ENCODE peak calls at places on chromosomes 12 and 14, in nine cellular contexts. One of them, this sample, is unnamed.

GRCh38 chr12:114656906-114657596 is 26.9 kb downstream of the TBX3 start:
- DNase-seq in tibial artery: no peak
- DNase-seq in Panc1: no peak
- DNase-seq in cardiac fibroblast: no peak
- DNase-seq in neural crest cell: no peak
- DNase-seq in H1: peak; percentile 47
- DNase-seq in fibroblast of lung: no peak
- DNase-seq in foreskin fibroblast: no peak
- DNase-seq in GM13977: no peak
- DNase-seq in this sample: no peak

GRCh38 chr14:94439453-94440057 is 13.0 kb downstream of the SERPINA11 start:
- DNase-seq in tibial artery: no peak
- DNase-seq in Panc1: no peak
- DNase-seq in cardiac fibroblast: no peak
- DNase-seq in neural crest cell: no peak
- DNase-seq in H1: no peak
- DNase-seq in fibroblast of lung: no peak
- DNase-seq in foreskin fibroblast: no peak
- DNase-seq in GM13977: no peak
- DNase-seq in this sample: no peak

GRCh38 chr14:85421166-85421877 is 108.6 kb upstream of the FLRT2 start:
- DNase-seq in tibial artery: no peak
- DNase-seq in Panc1: no peak
- DNase-seq in cardiac fibroblast: peak; percentile 70
- DNase-seq in neural crest cell: no peak
- DNase-seq in H1: no peak
- DNase-seq in fibroblast of lung: peak; percentile 67
- DNase-seq in foreskin fibroblast: peak; percentile 97
- DNase-seq in GM13977: no peak
- DNase-seq in this sample: peak; percentile 69

GRCh38 chr14:31944256-31945073 is 132.6 kb upstream of the ARHGAP5 start:
- DNase-seq in tibial artery: no peak
- DNase-seq in Panc1: no peak
- DNase-seq in cardiac fibroblast: no peak
- DNase-seq in neural crest cell: no peak
- DNase-seq in H1: no peak
- DNase-seq in fibroblast of lung: no peak
- DNase-seq in foreskin fibroblast: no peak
- DNase-seq in GM13977: no peak
- DNase-seq in this sample: no peak

GRCh38 chr12:70660620-70661219 is 23.5 kb upstream of the PTPRB start:
- DNase-seq in tibial artery: no peak
- DNase-seq in Panc1: peak; percentile 13
- DNase-seq in cardiac fibroblast: peak; percentile 64
- DNase-seq in neural crest cell: no peak
- DNase-seq in H1: no peak
- DNase-seq in fibroblast of lung: peak; percentile 98
- DNase-seq in foreskin fibroblast: peak; percentile 81
- DNase-seq in GM13977: peak; percentile 13
- DNase-seq in this sample: peak; percentile 45

GRCh38 chr12:10497602-10498001 is 8.1 kb upstream of the EIF2S3B start:
- DNase-seq in tibial artery: no peak
- DNase-seq in Panc1: no peak
- DNase-seq in cardiac fibroblast: peak; percentile 1
- DNase-seq in neural crest cell: no peak
- DNase-seq in H1: no peak
- DNase-seq in fibroblast of lung: peak; percentile 5
- DNase-seq in foreskin fibroblast: no peak
- DNase-seq in GM13977: no peak
- DNase-seq in this sample: no peak

GRCh38 chr12:56202366-56202765 is 13.1 kb upstream of the SMARCC2 start:
- DNase-seq in tibial artery: no peak
- DNase-seq in Panc1: no peak
- DNase-seq in cardiac fibroblast: no peak
- DNase-seq in neural crest cell: no peak
- DNase-seq in H1: no peak
- DNase-seq in fibroblast of lung: no peak
- DNase-seq in foreskin fibroblast: no peak
- DNase-seq in GM13977: no peak
- DNase-seq in this sample: no peak

GRCh38 chr14:22168092-22168955 is 420.7 kb downstream of the DAD1 start:
- DNase-seq in tibial artery: no peak
- DNase-seq in Panc1: no peak
- DNase-seq in cardiac fibroblast: no peak
- DNase-seq in neural crest cell: no peak
- DNase-seq in H1: no peak
- DNase-seq in fibroblast of lung: no peak
- DNase-seq in foreskin fibroblast: no peak
- DNase-seq in GM13977: no peak
- DNase-seq in this sample: no peak

GRCh38 chr12:105228494-105228893 is 7.5 kb downstream of the APPL2 start:
- DNase-seq in tibial artery: no peak
- DNase-seq in Panc1: no peak
- DNase-seq in cardiac fibroblast: peak; percentile 59
- DNase-seq in neural crest cell: no peak
- DNase-seq in H1: no peak
- DNase-seq in fibroblast of lung: peak; percentile 72
- DNase-seq in foreskin fibroblast: peak; percentile 89
- DNase-seq in GM13977: peak; percentile 28
- DNase-seq in this sample: no peak

GRCh38 chr12:105224399-105224798 is 11.6 kb downstream of the APPL2 start:
- DNase-seq in tibial artery: no peak
- DNase-seq in Panc1: no peak
- DNase-seq in cardiac fibroblast: no peak
- DNase-seq in neural crest cell: no peak
- DNase-seq in H1: no peak
- DNase-seq in fibroblast of lung: no peak
- DNase-seq in foreskin fibroblast: no peak
- DNase-seq in GM13977: no peak
- DNase-seq in this sample: no peak

GRCh38 chr12:105227879-105228278 is 8.1 kb downstream of the APPL2 start:
- DNase-seq in tibial artery: no peak
- DNase-seq in Panc1: no peak
- DNase-seq in cardiac fibroblast: no peak
- DNase-seq in neural crest cell: no peak
- DNase-seq in H1: no peak
- DNase-seq in fibroblast of lung: no peak
- DNase-seq in foreskin fibroblast: no peak
- DNase-seq in GM13977: no peak
- DNase-seq in this sample: no peak

GRCh38 chr12:105225505-105225904 is 10.5 kb downstream of the APPL2 start:
- DNase-seq in tibial artery: no peak
- DNase-seq in Panc1: no peak
- DNase-seq in cardiac fibroblast: no peak
- DNase-seq in neural crest cell: no peak
- DNase-seq in H1: no peak
- DNase-seq in fibroblast of lung: no peak
- DNase-seq in foreskin fibroblast: no peak
- DNase-seq in GM13977: no peak
- DNase-seq in this sample: no peak

GRCh38 chr12:105226219-105226618 is 9.8 kb downstream of the APPL2 start:
- DNase-seq in tibial artery: peak; percentile 86
- DNase-seq in Panc1: no peak
- DNase-seq in cardiac fibroblast: peak; percentile 93
- DNase-seq in neural crest cell: no peak
- DNase-seq in H1: no peak
- DNase-seq in fibroblast of lung: peak; percentile 91
- DNase-seq in foreskin fibroblast: peak; percentile 97
- DNase-seq in GM13977: peak; percentile 34
- DNase-seq in this sample: no peak
- TF ChIP-seq CTCF in tibial artery: no peak
- TF ChIP-seq CTCF in Panc1: no peak
- TF ChIP-seq CTCF in cardiac fibroblast: no peak
- TF ChIP-seq CTCF in neural crest cell: no peak
- TF ChIP-seq CTCF in H1: no peak
- TF ChIP-seq CTCF in fibroblast of lung: no peak
- TF ChIP-seq CTCF in foreskin fibroblast: no peak
- TF ChIP-seq CTCF in GM13977: no peak
- TF ChIP-seq CTCF in this sample: no peak

GRCh38 chr14:72907886-72908285 is 14.0 kb upstream of the DPF3 start:
- DNase-seq in tibial artery: no peak
- DNase-seq in Panc1: no peak
- DNase-seq in cardiac fibroblast: no peak
- DNase-seq in neural crest cell: no peak
- DNase-seq in H1: no peak
- DNase-seq in fibroblast of lung: peak; percentile 81
- DNase-seq in foreskin fibroblast: peak; percentile 80
- DNase-seq in GM13977: no peak
- DNase-seq in this sample: peak; percentile 44
- TF ChIP-seq CTCF in tibial artery: no peak
- TF ChIP-seq CTCF in Panc1: no peak
- TF ChIP-seq CTCF in cardiac fibroblast: no peak
- TF ChIP-seq CTCF in neural crest cell: no peak
- TF ChIP-seq CTCF in H1: no peak
- TF ChIP-seq CTCF in fibroblast of lung: no peak
- TF ChIP-seq CTCF in foreskin fibroblast: no peak
- TF ChIP-seq CTCF in GM13977: no peak
- TF ChIP-seq CTCF in this sample: no peak

GRCh38 chr12:122348505-122348904 is 74.0 kb downstream of the CLIP1 start:
- DNase-seq in tibial artery: no peak
- DNase-seq in Panc1: no peak
- DNase-seq in cardiac fibroblast: no peak
- DNase-seq in neural crest cell: no peak
- DNase-seq in H1: no peak
- DNase-seq in fibroblast of lung: no peak
- DNase-seq in foreskin fibroblast: no peak
- DNase-seq in GM13977: no peak
- DNase-seq in this sample: no peak

GRCh38 chr12:122346054-122346453 is 76.4 kb downstream of the CLIP1 start:
- DNase-seq in tibial artery: no peak
- DNase-seq in Panc1: no peak
- DNase-seq in cardiac fibroblast: no peak
- DNase-seq in neural crest cell: no peak
- DNase-seq in H1: no peak
- DNase-seq in fibroblast of lung: no peak
- DNase-seq in foreskin fibroblast: no peak
- DNase-seq in GM13977: no peak
- DNase-seq in this sample: no peak

GRCh38 chr12:122352394-122352793 is 70.1 kb downstream of the CLIP1 start:
- DNase-seq in tibial artery: no peak
- DNase-seq in Panc1: no peak
- DNase-seq in cardiac fibroblast: no peak
- DNase-seq in neural crest cell: no peak
- DNase-seq in H1: no peak
- DNase-seq in fibroblast of lung: no peak
- DNase-seq in foreskin fibroblast: no peak
- DNase-seq in GM13977: no peak
- DNase-seq in this sample: no peak

GRCh38 chr12:122349078-122349477 is 73.4 kb downstream of the CLIP1 start:
- DNase-seq in tibial artery: no peak
- DNase-seq in Panc1: no peak
- DNase-seq in cardiac fibroblast: no peak
- DNase-seq in neural crest cell: no peak
- DNase-seq in H1: no peak
- DNase-seq in fibroblast of lung: no peak
- DNase-seq in foreskin fibroblast: no peak
- DNase-seq in GM13977: no peak
- DNase-seq in this sample: no peak

GRCh38 chr12:122350444-122350843 is 72.0 kb downstream of the CLIP1 start:
- DNase-seq in tibial artery: peak; percentile 77
- DNase-seq in Panc1: no peak
- DNase-seq in cardiac fibroblast: peak; percentile 94
- DNase-seq in neural crest cell: no peak
- DNase-seq in H1: no peak
- DNase-seq in fibroblast of lung: peak; percentile 80
- DNase-seq in foreskin fibroblast: peak; percentile 59
- DNase-seq in GM13977: no peak
- DNase-seq in this sample: no peak
- TF ChIP-seq CTCF in tibial artery: peak; percentile 42
- TF ChIP-seq CTCF in Panc1: no peak
- TF ChIP-seq CTCF in cardiac fibroblast: peak; percentile 39
- TF ChIP-seq CTCF in neural crest cell: no peak
- TF ChIP-seq CTCF in H1: no peak
- TF ChIP-seq CTCF in fibroblast of lung: peak; percentile 43
- TF ChIP-seq CTCF in foreskin fibroblast: peak; percentile 12
- TF ChIP-seq CTCF in GM13977: no peak
- TF ChIP-seq CTCF in this sample: no peak

DNA sequence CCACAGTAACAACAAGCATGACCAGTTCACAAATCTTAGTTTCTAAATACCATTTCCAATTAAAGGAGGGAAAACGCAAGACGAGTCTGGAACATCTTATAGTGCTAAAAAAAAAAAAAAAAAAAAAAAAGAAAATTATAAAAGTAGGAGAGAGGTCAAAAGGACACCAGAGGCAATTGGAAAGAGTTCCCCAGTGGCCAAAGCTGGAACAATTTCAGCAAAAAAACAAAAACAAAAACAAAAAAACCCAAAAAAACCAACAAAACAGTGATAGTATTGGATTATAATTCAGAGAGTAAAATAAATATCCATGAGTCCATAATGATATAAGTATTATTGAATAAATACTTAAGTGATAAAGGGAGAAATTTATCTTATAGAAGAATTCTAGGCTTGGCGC is 10.3 kb upstream of the NAP1L1 start:
- DNase-seq in tibial artery: no peak
- DNase-seq in Panc1: no peak
- DNase-seq in cardiac fibroblast: no peak
- DNase-seq in neural crest cell: no peak
- DNase-seq in H1: no peak
- DNase-seq in fibroblast of lung: no peak
- DNase-seq in foreskin fibroblast: no peak
- DNase-seq in GM13977: no peak
- DNase-seq in this sample: no peak
- TF ChIP-seq CTCF in tibial artery: no peak
- TF ChIP-seq CTCF in Panc1: no peak
- TF ChIP-seq CTCF in cardiac fibroblast: no peak
- TF ChIP-seq CTCF in neural crest cell: no peak
- TF ChIP-seq CTCF in H1: no peak
- TF ChIP-seq CTCF in fibroblast of lung: no peak
- TF ChIP-seq CTCF in foreskin fibroblast: no peak
- TF ChIP-seq CTCF in GM13977: no peak
- TF ChIP-seq CTCF in this sample: no peak